ENCODE peak calls at places on chromosomes 1 and 21, in four cellular contexts. E is NCI-H526 treated with DMSO at 0.1 percent for 48 hours, G is astrocyte of the hippocampus, A is neuronal stem cell. L is an unnamed sample.

GRCh38 chr1:47211796-47212269 is 20.2 kb downstream of the TAL1 start:
- DNase-seq in E (no peak), G (no peak), A (no peak), L (no peak)

GRCh38 chr1:53619811-53620619 is 118.9 kb downstream of the GLIS1 start:
- DNase-seq in E (no peak), G (peak), A (no peak), L (peak)

GRCh38 chr1:185439727-185440415 is 122.8 kb upstream of the IVNS1ABP start:
- DNase-seq in E (no peak), G (peak), A (no peak), L (no peak)

GRCh38 chr21:14585122-14585521 is 39.0 kb upstream of the SAMSN1 start:
- DNase-seq in E (no peak), G (no peak), A (no peak), L (no peak)

GRCh38 chr1:201176931-201177330 is 13.7 kb upstream of the IGFN1 start:
- DNase-seq in E (no peak), G (no peak), A (no peak), L (no peak)

GRCh38 chr1:153957744-153958110 is 685 bp downstream of the CRTC2 start:
- DNase-seq in E (no peak), G (peak), A (no peak), L (peak)

GRCh38 chr21:15430577-15430976 is 299.2 kb upstream of the USP25 start:
- DNase-seq in E (no peak), G (no peak), A (no peak), L (no peak)

GRCh38 chr1:113980120-113980519 is 846 bp downstream of the OLFML3 start:
- DNase-seq in E (no peak), G (peak), A (no peak), L (no peak)

GRCh38 chr1:30505853-30506784 is 217.3 kb downstream of the MATN1 start:
- DNase-seq in E (no peak), G (no peak), A (no peak), L (no peak)

GRCh38 chr1:2585318-2586092 is 1.1 kb upstream of the PRXL2B start:
- DNase-seq in E (no peak), G (peak), A (peak), L (peak)

GRCh38 chr1:203187306-203188264 is 1.1 kb upstream of the CHI3L1 start:
- DNase-seq in E (no peak), G (no peak), A (no peak), L (no peak)

GRCh38 chr1:246503341-246503740 is 3.7 kb downstream of the SMYD3 start:
- DNase-seq in E (no peak), G (no peak), A (no peak), L (no peak)

GRCh38 chr21:42865361-42866160 is 13.8 kb downstream of the WDR4 start:
- DNase-seq in E (no peak), G (no peak), A (no peak), L (no peak)